ENCODE peak calls at places on chromosomes 7 and 10, in six cellular contexts. V is Calu3, W is GM23248, X is spleen, F is AG09319, L is NCI-H1105. P is an unnamed sample.

GRCh38 chr7:98613601-98614425 is 3.3 kb upstream of the NPTX2 start:
- DNase-seq in V (peak), W (peak), X (no peak), F (no peak), L (no peak), P (no peak)

GRCh38 chr10:23005150-23005549 is 77.3 kb downstream of the ARMC3 start:
- DNase-seq in V (no peak), W (no peak), X (no peak), F (no peak), L (no peak), P (no peak)

GRCh38 chr7:55485501-55486171 is 86.7 kb downstream of the VOPP1 start:
- DNase-seq in V (no peak), W (no peak), X (peak), F (no peak), L (no peak), P (no peak)

GRCh38 chr10:98340946-98341345 is 73.0 kb upstream of the LOXL4 start:
- DNase-seq in V (no peak), W (peak), X (no peak), F (no peak), L (no peak), P (no peak)

GRCh38 chr10:117553815-117554172 is 11.2 kb downstream of the EMX2 start:
- DNase-seq in V (no peak), W (no peak), X (peak), F (no peak), L (no peak), P (no peak)

GRCh38 chr10:1240341-1240775 is 184.2 kb downstream of the WDR37 start:
- DNase-seq in V (no peak), W (no peak), X (peak), F (no peak), L (no peak), P (peak)

GRCh38 chr10:125123363-125124113 is 36.8 kb downstream of the CTBP2 start:
- DNase-seq in V (peak), W (peak), X (peak), F (no peak), L (no peak), P (no peak)

GRCh38 chr10:60942604-60943269 is 1.2 kb downstream of the RHOBTB1 start:
- DNase-seq in V (peak), W (peak), X (peak), F (no peak), L (no peak), P (no peak)